ENCODE peak calls at places on chromosomes 6 and 20, in six cellular contexts. D is IMR-90, B is heart left ventricle, G is right lobe of liver, V is breast epithelium, F is Peyer's patch. Z is an unnamed sample.

GRCh38 chr6:30544666-30545272 is 11.5 kb downstream of the GNL1 start:
- DNase-seq in D (peak), B (no peak), G (no peak), V (no peak), F (no peak), Z (no peak)

GRCh38 chr6:139126255-139126654 is 8.6 kb upstream of the HECA start:
- DNase-seq in D (peak), B (no peak), G (no peak), V (no peak), F (no peak), Z (no peak)

GRCh38 chr20:60271597-60271996 is 313.4 kb downstream of the CDH26 start:
- DNase-seq in D (peak), B (no peak), G (no peak), V (no peak), F (no peak), Z (no peak)

GRCh38 chr6:76742919-76743318 is 670.5 kb upstream of the IMPG1 start:
- DNase-seq in D (no peak), B (no peak), G (no peak), V (no peak), F (no peak), Z (no peak)

GRCh38 chr6:45631396-45631795 is 253.7 kb upstream of the SUPT3H start:
- DNase-seq in D (no peak), B (no peak), G (no peak), V (no peak), F (no peak), Z (no peak)

GRCh38 chr6:72755752-72756151 is 133.9 kb downstream of the KCNQ5 start:
- DNase-seq in D (no peak), B (no peak), G (no peak), V (no peak), F (no peak), Z (no peak)

GRCh38 chr20:51697119-51697826 is 70.9 kb downstream of the ATP9A start:
- DNase-seq in D (peak), B (no peak), G (no peak), V (no peak), F (no peak), Z (no peak)

GRCh38 chr6:130935978-130936377 is 108.8 kb downstream of the SMLR1 start:
- DNase-seq in D (no peak), B (no peak), G (no peak), V (no peak), F (no peak), Z (no peak)

GRCh38 chr20:35600176-35600995 is 15.2 kb upstream of the SPAG4 start:
- DNase-seq in D (no peak), B (no peak), G (no peak), V (no peak), F (no peak), Z (no peak)

GRCh38 chr6:27839303-27840081 is 72.7 kb downstream of the OR2B2 start:
- DNase-seq in D (peak), B (no peak), G (peak), V (no peak), F (no peak), Z (no peak)

GRCh38 chr20:4817230-4817671 is 95.5 kb downstream of the PRND start:
- DNase-seq in D (no peak), B (no peak), G (no peak), V (no peak), F (no peak), Z (no peak)

GRCh38 chr6:137111296-137112066 is 62.0 kb downstream of the IL22RA2 start:
- DNase-seq in D (no peak), B (no peak), G (no peak), V (no peak), F (no peak), Z (no peak)

GRCh38 chr6:38153076-38153475 is 333.5 kb downstream of the ZFAND3 start:
- DNase-seq in D (no peak), B (no peak), G (no peak), V (no peak), F (no peak), Z (no peak)

GRCh38 chr6:548517-548916 is 108.4 kb downstream of the HUS1B start:
- DNase-seq in D (no peak), B (no peak), G (no peak), V (no peak), F (no peak), Z (no peak)

GRCh38 chr20:38880952-38881735 is 45.1 kb upstream of the FAM83D start:
- DNase-seq in D (no peak), B (no peak), G (no peak), V (no peak), F (peak), Z (peak)

GRCh38 chr6:159035891-159036290 is 8.9 kb downstream of the TAGAP start:
- DNase-seq in D (no peak), B (no peak), G (no peak), V (no peak), F (no peak), Z (no peak)

GRCh38 chr6:55276745-55277627 is 50.3 kb upstream of the GFRAL start:
- DNase-seq in D (peak), B (peak), G (no peak), V (no peak), F (no peak), Z (no peak)

GRCh38 chr6:122751291-122751690 is 28.2 kb upstream of the FABP7 start:
- DNase-seq in D (no peak), B (no peak), G (no peak), V (no peak), F (no peak), Z (no peak)

GRCh38 chr20:35985789-35986188 is 17.4 kb downstream of the CNBD2 start:
- DNase-seq in D (no peak), B (no peak), G (no peak), V (no peak), F (no peak), Z (no peak)

GRCh38 chr20:34062651-34063482 is 49.2 kb downstream of the EIF2S2 start:
- DNase-seq in D (peak), B (no peak), G (no peak), V (no peak), F (no peak), Z (no peak)

GRCh38 chr6:159414711-159415110 is 245.5 kb downstream of the FNDC1 start:
- DNase-seq in D (no peak), B (no peak), G (no peak), V (no peak), F (no peak), Z (no peak)

GRCh38 chr6:45619994-45620471 is 242.3 kb upstream of the SUPT3H start:
- DNase-seq in D (peak), B (no peak), G (no peak), V (no peak), F (no peak), Z (no peak)

GRCh38 chr20:19784511-19785172 is 26.6 kb downstream of the RIN2 start:
- DNase-seq in D (peak), B (peak), G (no peak), V (peak), F (no peak), Z (no peak)

GRCh38 chr20:50020283-50020682 is 37.5 kb downstream of the SNAI1 start:
- DNase-seq in D (peak), B (no peak), G (no peak), V (no peak), F (no peak), Z (no peak)

GRCh38 chr6:52361945-52362442 is at the start of gene PAQR8:
- DNase-seq in D (peak), B (peak), G (peak), V (peak), F (peak), Z (peak)

GRCh38 chr6:167497387-167498056 is 172.6 kb downstream of the TTLL2 start:
- DNase-seq in D (no peak), B (no peak), G (peak), V (no peak), F (no peak), Z (no peak)

GRCh38 chr20:53751394-53752368 is 158.0 kb upstream of the ZNF217 start:
- DNase-seq in D (no peak), B (no peak), G (no peak), V (no peak), F (peak), Z (no peak)

GRCh38 chr6:127464881-127465459 is 5.8 kb upstream of the KIAA0408 start:
- DNase-seq in D (peak), B (peak), G (peak), V (no peak), F (peak), Z (no peak)

GRCh38 chr6:127462391-127462790 is 3.2 kb upstream of the KIAA0408 start:
- DNase-seq in D (peak), B (no peak), G (no peak), V (no peak), F (no peak), Z (no peak)

GRCh38 chr6:127464161-127464880 is 5.1 kb upstream of the KIAA0408 start:
- DNase-seq in D (peak), B (no peak), G (no peak), V (no peak), F (no peak), Z (no peak)

GRCh38 chr6:127460465-127460864 is 1.3 kb upstream of the KIAA0408 start:
- DNase-seq in D (no peak), B (no peak), G (no peak), V (no peak), F (no peak), Z (no peak)

DNA sequence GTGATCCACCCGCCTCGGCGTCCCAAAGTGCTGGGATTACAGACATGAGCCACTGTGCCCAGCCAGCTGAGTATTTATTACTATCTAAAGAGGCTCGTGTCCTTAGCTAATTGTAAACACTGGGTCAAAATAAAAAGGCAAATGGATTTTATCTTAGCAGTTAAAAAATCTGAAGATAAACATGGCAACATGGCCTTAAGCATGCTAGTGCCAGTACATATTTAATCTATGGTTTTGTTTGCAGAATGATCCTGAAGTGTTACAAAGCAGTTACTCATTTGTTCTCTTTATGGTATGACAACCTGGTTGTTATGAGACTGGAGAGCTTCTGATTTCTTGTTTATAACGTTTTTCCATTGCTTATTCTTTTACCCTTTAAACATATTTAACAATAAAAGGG is 3.9 kb upstream of the KIAA0408 start:
- DNase-seq in D (peak), B (no peak), G (no peak), V (no peak), F (no peak), Z (no peak)
- TF ChIP-seq POLR2A in D (no peak), B (no peak), G (no peak), V (no peak), F (no peak), Z (no peak)

GRCh38 chr6:36098920-36099647 is 31.2 kb upstream of the MAPK13 start:
- DNase-seq in D (peak), B (no peak), G (no peak), V (no peak), F (no peak), Z (no peak)
- TF ChIP-seq CTCF in D (no peak), B (no peak), G (no peak), V (no peak), F (no peak), Z (no peak)

GRCh38 chr6:26158581-26159416 is 71.6 kb downstream of the HFE start:
- DNase-seq in D (peak), B (peak), G (peak), V (peak), F (peak), Z (peak)

GRCh38 chr6:26156850-26157149 is 69.6 kb downstream of the HFE start:
- DNase-seq in D (no peak), B (no peak), G (no peak), V (no peak), F (peak), Z (no peak)

GRCh38 chr6:26156105-26156849 is 69.0 kb downstream of the HFE start:
- DNase-seq in D (peak), B (peak), G (peak), V (peak), F (peak), Z (peak)

GRCh38 chr6:26157838-26158580 is 70.8 kb downstream of the HFE start:
- DNase-seq in D (peak), B (peak), G (peak), V (peak), F (peak), Z (peak)

DNA sequence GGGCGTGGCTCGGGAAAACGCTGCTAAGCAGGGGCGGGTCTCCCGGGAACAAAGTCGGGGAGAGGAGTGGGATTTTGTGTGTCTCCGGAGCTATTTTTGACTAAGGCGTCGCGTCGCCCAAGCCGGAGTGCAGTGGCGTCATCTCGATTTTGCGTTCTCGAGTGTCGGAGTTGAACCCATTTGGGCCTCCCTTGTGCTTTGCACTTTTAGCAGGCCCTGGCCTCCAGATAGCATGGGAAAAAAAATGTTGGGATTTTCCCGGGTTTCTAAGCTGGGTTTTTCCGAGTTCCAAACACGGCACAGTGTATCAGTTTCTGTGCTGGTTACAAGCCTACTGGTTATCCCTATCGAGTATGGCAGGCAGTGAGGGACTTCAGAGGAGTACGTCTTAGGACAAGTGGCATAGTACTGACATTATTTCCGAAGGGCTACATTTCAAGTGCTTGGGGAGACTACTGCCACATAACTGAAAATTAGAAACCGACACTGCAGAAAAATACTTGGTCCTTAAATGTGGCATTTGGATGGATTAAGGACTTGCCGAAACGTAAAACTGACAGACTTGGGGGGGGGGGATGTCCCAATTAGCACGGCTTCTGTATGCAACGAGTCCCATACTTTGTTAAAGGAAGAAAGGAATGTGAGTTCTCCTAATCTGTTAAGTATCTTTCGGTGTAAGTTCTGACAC is 70.1 kb downstream of the HFE start:
- DNase-seq in D (peak), B (peak), G (peak), V (peak), F (no peak), Z (peak)
- TF ChIP-seq POLR2A in D (no peak), B (no peak), G (no peak), V (peak), F (no peak), Z (peak)

GRCh38 chr20:25195962-25196700 is 619 bp downstream of the ENTPD6 start:
- DNase-seq in D (peak), B (no peak), G (peak), V (peak), F (peak), Z (no peak)

GRCh38 chr20:25194333-25194972 is 1.1 kb upstream of the ENTPD6 start:
- DNase-seq in D (no peak), B (no peak), G (peak), V (no peak), F (no peak), Z (peak)

GRCh38 chr20:25196701-25197120 is 1.2 kb downstream of the ENTPD6 start:
- DNase-seq in D (no peak), B (no peak), G (no peak), V (no peak), F (no peak), Z (peak)

GRCh38 chr20:25197173-25197869 is 1.8 kb downstream of the ENTPD6 start:
- DNase-seq in D (no peak), B (no peak), G (no peak), V (no peak), F (no peak), Z (peak)

DNA sequence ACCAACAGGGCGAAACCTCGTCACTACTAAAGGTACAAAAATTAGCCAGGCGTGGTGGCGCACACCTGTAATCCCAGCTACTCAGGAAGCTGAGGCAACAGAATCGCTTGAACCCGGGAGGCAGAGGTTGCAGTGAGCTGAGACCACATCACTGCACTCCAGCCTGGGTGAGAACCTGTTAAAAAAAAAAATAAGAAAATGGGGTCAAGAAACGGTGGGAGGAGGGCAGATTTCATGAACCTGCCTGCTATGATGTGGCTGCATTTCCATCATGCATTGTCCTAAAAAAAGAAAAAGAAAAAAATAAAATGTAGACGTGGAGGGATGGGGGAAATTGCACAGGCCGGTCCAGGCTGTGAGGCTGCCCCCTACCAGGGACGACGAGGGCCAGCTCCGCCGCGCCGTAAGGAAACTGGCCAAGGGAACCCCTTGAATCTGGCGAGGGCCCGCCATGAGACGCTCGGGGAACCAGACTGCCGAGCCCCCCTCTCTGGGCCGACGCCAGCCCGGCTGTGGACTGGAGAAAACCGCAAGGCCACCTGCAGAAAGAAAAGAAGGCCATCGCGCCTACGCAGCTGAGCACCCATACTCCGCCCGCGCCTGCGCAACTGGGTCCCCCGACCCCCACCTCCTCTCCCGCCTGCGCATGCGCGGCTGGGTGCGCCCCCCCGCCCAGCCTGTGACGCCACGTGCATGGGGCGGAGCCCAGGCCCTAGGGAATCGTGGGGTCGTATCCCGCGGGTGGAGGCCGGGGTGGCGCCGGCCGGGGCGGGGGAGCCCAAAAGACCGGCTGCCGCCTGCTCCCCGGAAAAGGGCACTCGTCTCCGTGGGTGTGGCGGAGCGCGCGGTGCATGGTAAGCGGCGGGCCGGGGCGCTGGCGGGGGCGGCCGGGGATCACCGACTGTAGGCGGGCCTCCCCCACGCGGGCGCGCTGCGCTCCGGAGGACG is at the start of gene ENTPD6:
- DNase-seq in D (peak), B (peak), G (peak), V (peak), F (peak), Z (peak)
- TF ChIP-seq CTCF in D (peak), B (peak), G (peak), V (no peak), F (no peak), Z (no peak)

GRCh38 chr6:31620586-31621319 is at the start of gene PRRC2A:
- DNase-seq in D (peak), B (peak), G (peak), V (peak), F (peak), Z (peak)

GRCh38 chr6:31619805-31620585 is 520 bp upstream of the PRRC2A start:
- DNase-seq in D (peak), B (peak), G (peak), V (peak), F (peak), Z (peak)

GRCh38 chr6:31622678-31623077 is 2.2 kb downstream of the PRRC2A start:
- DNase-seq in D (no peak), B (no peak), G (no peak), V (peak), F (no peak), Z (no peak)

GRCh38 chr6:31621320-31621939 is 915 bp downstream of the PRRC2A start:
- DNase-seq in D (no peak), B (no peak), G (no peak), V (no peak), F (no peak), Z (no peak)

DNA sequence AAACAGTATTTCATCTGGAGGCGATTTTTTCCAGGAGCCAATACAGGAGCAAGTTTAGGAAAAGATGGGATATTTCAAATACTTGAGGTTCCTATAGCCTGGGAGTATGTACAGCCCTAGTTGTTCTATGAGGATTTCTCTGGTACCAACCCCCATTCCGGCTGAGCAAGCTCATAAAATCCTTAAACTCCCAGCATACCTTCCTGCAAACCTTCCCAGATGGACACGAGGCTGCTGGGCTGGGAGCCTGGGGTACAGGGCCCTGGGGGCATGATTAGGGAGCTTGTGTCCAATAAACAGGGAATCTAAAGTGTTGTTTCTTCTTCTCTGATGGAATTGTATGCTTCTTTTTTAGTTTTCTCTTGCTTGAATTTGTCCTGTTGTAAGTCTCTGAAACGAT is 1.5 kb downstream of the PRRC2A start:
- DNase-seq in D (no peak), B (no peak), G (no peak), V (no peak), F (no peak), Z (no peak)
- TF ChIP-seq POLR2A in D (no peak), B (no peak), G (no peak), V (no peak), F (no peak), Z (no peak)

DNA sequence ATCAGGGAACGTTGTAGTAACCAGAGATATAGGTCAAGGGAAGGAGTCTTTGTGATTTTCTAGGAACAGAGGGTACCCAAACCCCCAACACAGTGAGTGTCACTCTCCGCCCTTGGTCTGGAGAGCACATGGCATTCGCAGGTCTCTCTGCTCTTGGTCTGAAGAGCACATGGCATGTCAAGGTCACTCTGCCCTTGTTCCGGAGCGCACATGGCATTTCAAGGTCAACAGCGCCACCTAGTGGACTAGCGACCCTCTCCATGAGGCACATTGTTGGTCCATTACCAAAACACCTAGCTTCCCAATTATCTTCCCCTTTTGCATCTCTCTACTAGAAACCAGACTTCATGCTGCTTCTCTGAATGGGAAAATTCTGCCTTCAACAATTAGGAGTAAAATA is 260.0 kb downstream of the C6orf118 start:
- DNase-seq in D (no peak), B (peak), G (peak), V (no peak), F (no peak), Z (no peak)
- TF ChIP-seq CTCF in D (no peak), B (no peak), G (peak), V (peak), F (no peak), Z (no peak)

GRCh38 chr6:166381381-166381732 is 1.4 kb downstream of the MPC1 start:
- DNase-seq in D (no peak), B (no peak), G (no peak), V (no peak), F (no peak), Z (no peak)

GRCh38 chr6:166382500-166382932 is 224 bp downstream of the MPC1 start:
- DNase-seq in D (no peak), B (no peak), G (peak), V (no peak), F (no peak), Z (no peak)

GRCh38 chr6:166386111-166386510 is 3.4 kb upstream of the MPC1 start:
- DNase-seq in D (no peak), B (no peak), G (no peak), V (no peak), F (no peak), Z (peak)

GRCh38 chr6:166381733-166382499 is 824 bp downstream of the MPC1 start:
- DNase-seq in D (peak), B (peak), G (peak), V (peak), F (peak), Z (peak)

GRCh38 chr6:166382933-166383816 is at the start of gene MPC1:
- DNase-seq in D (peak), B (peak), G (peak), V (peak), F (peak), Z (peak)
- TF ChIP-seq POLR2A in D (no peak), B (no peak), G (peak), V (peak), F (peak), Z (no peak)

Z was measured in spleen.